ENCODE peak calls at places on chromosomes 11 and 22, in nine cellular contexts. Y is kidney epithelial cell; P is HFF-Myc; J is stimulated activated CD4-positive, alpha-beta T cell treated with anti-CD3 and anti-CD28 coated beads, Interleukin-4, amount 100 ng/mL, for 48 hours; A is skeletal muscle cell; O is HS-27A; I is activated T-cell treated with anti-CD3 and anti-CD28 coated beads, Interleukin-2, amount 50 U/mL, for 48 hours; U is RWPE1; K is endothelial cell. G is an unnamed sample.

GRCh38 chr11:74370122-74370521 is 28.1 kb downstream of the PGM2L1 start:
- DNase-seq in Y (no peak), P (no peak), J (no peak), A (no peak), O (no peak), I (no peak), U (no peak), K (no peak), G (no peak)

GRCh38 chr11:35927730-35928129 is 16.1 kb upstream of the LDLRAD3 start:
- DNase-seq in Y (peak; percentile 37), P (no peak), J (no peak), A (peak; percentile 69), O (no peak), I (no peak), U (peak; percentile 91), K (no peak), G (peak; percentile 29)

GRCh38 chr11:122205036-122205435 is 89.0 kb upstream of the BLID start:
- DNase-seq in Y (no peak), P (no peak), J (no peak), A (no peak), O (no peak), I (no peak), U (no peak), K (no peak), G (no peak)

GRCh38 chr11:14306481-14306880 is 52.5 kb downstream of the RRAS2 start:
- DNase-seq in Y (no peak), P (no peak), J (no peak), A (no peak), O (no peak), I (no peak), U (no peak), K (no peak), G (no peak)

GRCh38 chr11:50102916-50103315 is 70.2 kb downstream of the OR4C45 start:
- DNase-seq in Y (no peak), P (no peak), J (no peak), A (no peak), O (no peak), I (no peak), U (no peak), K (no peak), G (no peak)

GRCh38 chr11:45580399-45580798 is 85.0 kb downstream of the CHST1 start:
- DNase-seq in Y (peak; percentile 5), P (peak; percentile 4), J (no peak), A (peak; percentile 3), O (peak; percentile 4), I (no peak), U (peak; percentile 61), K (peak; percentile 71), G (no peak)

GRCh38 chr11:70016666-70017347 is 61.3 kb upstream of the ANO1 start:
- DNase-seq in Y (peak; percentile 43), P (no peak), J (no peak), A (no peak), O (peak; percentile 34), I (no peak), U (peak; percentile 76), K (no peak), G (no peak)

GRCh38 chr22:41512421-41513194 is 31.7 kb downstream of the POLR3H start:
- DNase-seq in Y (peak; percentile 34), P (peak; percentile 56), J (no peak), A (no peak), O (peak; percentile 31), I (no peak), U (peak; percentile 79), K (no peak), G (peak; percentile 46)

GRCh38 chr11:34600339-34601084 is 20.4 kb upstream of the EHF start:
- DNase-seq in Y (no peak), P (no peak), J (no peak), A (no peak), O (no peak), I (no peak), U (peak; percentile 13), K (no peak), G (no peak)

GRCh38 chr11:118614511-118614910 is 7.1 kb downstream of the PHLDB1 start:
- DNase-seq in Y (no peak), P (no peak), J (no peak), A (no peak), O (no peak), I (no peak), U (no peak), K (no peak), G (no peak)

GRCh38 chr11:70473873-70474690 is 75.8 kb downstream of the CTTN start:
- DNase-seq in Y (no peak), P (no peak), J (no peak), A (no peak), O (no peak), I (no peak), U (no peak), K (no peak), G (no peak)

GRCh38 chr11:110317516-110317932 is 21.1 kb upstream of the RDX start:
- DNase-seq in Y (no peak), P (no peak), J (no peak), A (no peak), O (no peak), I (no peak), U (no peak), K (no peak), G (no peak)

GRCh38 chr11:126991596-126991995 is 9.0 kb downstream of the KIRREL3 start:
- DNase-seq in Y (no peak), P (no peak), J (no peak), A (no peak), O (no peak), I (no peak), U (no peak), K (no peak), G (no peak)

GRCh38 chr11:57941875-57942274 is 81.8 kb upstream of the OR9Q1 start:
- DNase-seq in Y (no peak), P (no peak), J (no peak), A (no peak), O (no peak), I (no peak), U (no peak), K (no peak), G (no peak)

GRCh38 chr11:126118806-126119205 is 56.1 kb upstream of the CDON start:
- DNase-seq in Y (no peak), P (no peak), J (no peak), A (no peak), O (no peak), I (no peak), U (no peak), K (no peak), G (no peak)

GRCh38 chr11:75815345-75815983 is 454 bp downstream of the UVRAG start:
- DNase-seq in Y (no peak), P (no peak), J (peak; percentile 44), A (no peak), O (no peak), I (no peak), U (peak; percentile 55), K (peak; percentile 56), G (no peak)

GRCh38 chr22:21710156-21710555 is 25.4 kb downstream of the YPEL1 start:
- DNase-seq in Y (no peak), P (no peak), J (no peak), A (no peak), O (no peak), I (no peak), U (peak; percentile 20), K (no peak), G (no peak)

GRCh38 chr11:131579932-131580387 is 209.5 kb downstream of the NTM start:
- DNase-seq in Y (no peak), P (no peak), J (no peak), A (peak; percentile 39), O (no peak), I (no peak), U (peak; percentile 3), K (peak; percentile 65), G (no peak)

GRCh38 chr11:61914471-61915171 is 2.7 kb downstream of the RAB3IL1 start:
- DNase-seq in Y (no peak), P (no peak), J (no peak), A (no peak), O (no peak), I (no peak), U (no peak), K (no peak), G (no peak)

GRCh38 chr22:38218661-38219331 is 17.0 kb downstream of the MAFF start:
- DNase-seq in Y (peak; percentile 87), P (peak; percentile 75), J (no peak), A (peak; percentile 80), O (peak; percentile 75), I (peak; percentile 65), U (peak; percentile 71), K (peak; percentile 63), G (peak; percentile 70)

G was measured in left ventricle myocardium inferior.